ENCODE peak calls at places on chromosomes 6 and 20, in ten cellular contexts. One of them, this sample, is unnamed. For H3K27me3, the result is how much of the 10 kb centered on the place peaks cover.

GRCh38 chr6:44486002-44486421 is 98.5 kb downstream of the CDC5L start:
- DNase-seq in CD4-positive, alpha-beta T cell: no peak
- DNase-seq in left ventricle myocardium inferior: no peak
- DNase-seq in CD4-positive, alpha-beta memory T cell: no peak
- DNase-seq in psoas muscle: no peak
- DNase-seq in right lobe of liver: no peak
- DNase-seq in effector memory CD4-positive, alpha-beta T cell: no peak
- DNase-seq in left lung: no peak
- DNase-seq in right cardiac atrium: no peak
- DNase-seq in fibroblast of lung: peak
- DNase-seq in this sample: peak

GRCh38 chr20:5848711-5849505 is 98.7 kb downstream of the SHLD1 start:
- DNase-seq in CD4-positive, alpha-beta T cell: no peak
- DNase-seq in left ventricle myocardium inferior: no peak
- DNase-seq in CD4-positive, alpha-beta memory T cell: peak
- DNase-seq in psoas muscle: no peak
- DNase-seq in right lobe of liver: no peak
- DNase-seq in effector memory CD4-positive, alpha-beta T cell: no peak
- DNase-seq in left lung: no peak
- DNase-seq in right cardiac atrium: no peak
- DNase-seq in fibroblast of lung: peak
- DNase-seq in this sample: no peak

GRCh38 chr20:50163570-50164317 is 10.2 kb upstream of the PEDS1 start:
- DNase-seq in CD4-positive, alpha-beta T cell: no peak
- DNase-seq in left ventricle myocardium inferior: peak
- DNase-seq in CD4-positive, alpha-beta memory T cell: no peak
- DNase-seq in psoas muscle: peak
- DNase-seq in right lobe of liver: no peak
- DNase-seq in effector memory CD4-positive, alpha-beta T cell: no peak
- DNase-seq in left lung: no peak
- DNase-seq in right cardiac atrium: peak
- DNase-seq in fibroblast of lung: peak
- DNase-seq in this sample: no peak

GRCh38 chr20:2316847-2317495 is 21.2 kb downstream of the TGM3 start:
- DNase-seq in CD4-positive, alpha-beta T cell: no peak
- DNase-seq in left ventricle myocardium inferior: no peak
- DNase-seq in CD4-positive, alpha-beta memory T cell: no peak
- DNase-seq in psoas muscle: no peak
- DNase-seq in right lobe of liver: no peak
- DNase-seq in effector memory CD4-positive, alpha-beta T cell: no peak
- DNase-seq in left lung: no peak
- DNase-seq in right cardiac atrium: no peak
- DNase-seq in fibroblast of lung: no peak
- DNase-seq in this sample: no peak

GRCh38 chr20:21237956-21238355 is 65.2 kb upstream of the XRN2 start:
- DNase-seq in CD4-positive, alpha-beta T cell: no peak
- DNase-seq in left ventricle myocardium inferior: no peak
- DNase-seq in CD4-positive, alpha-beta memory T cell: no peak
- DNase-seq in psoas muscle: no peak
- DNase-seq in right lobe of liver: no peak
- DNase-seq in effector memory CD4-positive, alpha-beta T cell: no peak
- DNase-seq in left lung: no peak
- DNase-seq in right cardiac atrium: no peak
- DNase-seq in fibroblast of lung: peak
- DNase-seq in this sample: no peak

GRCh38 chr6:43869091-43869710 is 99.2 kb downstream of the VEGFA start:
- DNase-seq in CD4-positive, alpha-beta T cell: no peak
- DNase-seq in left ventricle myocardium inferior: no peak
- DNase-seq in CD4-positive, alpha-beta memory T cell: no peak
- DNase-seq in psoas muscle: no peak
- DNase-seq in right lobe of liver: no peak
- DNase-seq in effector memory CD4-positive, alpha-beta T cell: no peak
- DNase-seq in left lung: no peak
- DNase-seq in right cardiac atrium: no peak
- DNase-seq in fibroblast of lung: no peak
- DNase-seq in this sample: no peak

GRCh38 chr20:17565164-17565845 is 4.6 kb upstream of the DSTN start:
- DNase-seq in CD4-positive, alpha-beta T cell: no peak
- DNase-seq in left ventricle myocardium inferior: no peak
- DNase-seq in CD4-positive, alpha-beta memory T cell: no peak
- DNase-seq in psoas muscle: no peak
- DNase-seq in right lobe of liver: no peak
- DNase-seq in effector memory CD4-positive, alpha-beta T cell: no peak
- DNase-seq in left lung: no peak
- DNase-seq in right cardiac atrium: no peak
- DNase-seq in fibroblast of lung: peak
- DNase-seq in this sample: no peak

GRCh38 chr6:90940812-90941481 is 354.1 kb upstream of the MAP3K7 start:
- DNase-seq in CD4-positive, alpha-beta T cell: no peak
- DNase-seq in left ventricle myocardium inferior: no peak
- DNase-seq in CD4-positive, alpha-beta memory T cell: peak
- DNase-seq in psoas muscle: no peak
- DNase-seq in right lobe of liver: no peak
- DNase-seq in effector memory CD4-positive, alpha-beta T cell: no peak
- DNase-seq in left lung: no peak
- DNase-seq in right cardiac atrium: no peak
- DNase-seq in fibroblast of lung: peak
- DNase-seq in this sample: peak

GRCh38 chr6:161584051-161584450 is 310.2 kb upstream of the AGPAT4 start:
- DNase-seq in CD4-positive, alpha-beta T cell: no peak
- DNase-seq in left ventricle myocardium inferior: no peak
- DNase-seq in CD4-positive, alpha-beta memory T cell: no peak
- DNase-seq in psoas muscle: no peak
- DNase-seq in right lobe of liver: no peak
- DNase-seq in effector memory CD4-positive, alpha-beta T cell: no peak
- DNase-seq in left lung: no peak
- DNase-seq in right cardiac atrium: no peak
- DNase-seq in fibroblast of lung: peak
- DNase-seq in this sample: no peak

GRCh38 chr20:6882911-6883310 is 115.4 kb downstream of the BMP2 start:
- DNase-seq in CD4-positive, alpha-beta T cell: no peak
- DNase-seq in left ventricle myocardium inferior: no peak
- DNase-seq in CD4-positive, alpha-beta memory T cell: no peak
- DNase-seq in psoas muscle: no peak
- DNase-seq in right lobe of liver: no peak
- DNase-seq in effector memory CD4-positive, alpha-beta T cell: no peak
- DNase-seq in left lung: no peak
- DNase-seq in right cardiac atrium: no peak
- DNase-seq in fibroblast of lung: peak
- DNase-seq in this sample: peak

GRCh38 chr6:24643925-24644324 is 2.1 kb downstream of the KIAA0319 start:
- DNase-seq in CD4-positive, alpha-beta T cell: no peak
- DNase-seq in left ventricle myocardium inferior: no peak
- DNase-seq in CD4-positive, alpha-beta memory T cell: no peak
- DNase-seq in psoas muscle: no peak
- DNase-seq in right lobe of liver: no peak
- DNase-seq in effector memory CD4-positive, alpha-beta T cell: no peak
- DNase-seq in left lung: no peak
- DNase-seq in right cardiac atrium: no peak
- DNase-seq in fibroblast of lung: no peak
- DNase-seq in this sample: no peak

GRCh38 chr20:46809961-46810360 is 84.7 kb upstream of the EYA2 start:
- DNase-seq in CD4-positive, alpha-beta T cell: no peak
- DNase-seq in left ventricle myocardium inferior: no peak
- DNase-seq in CD4-positive, alpha-beta memory T cell: no peak
- DNase-seq in psoas muscle: no peak
- DNase-seq in right lobe of liver: no peak
- DNase-seq in effector memory CD4-positive, alpha-beta T cell: no peak
- DNase-seq in left lung: no peak
- DNase-seq in right cardiac atrium: no peak
- DNase-seq in fibroblast of lung: no peak
- DNase-seq in this sample: no peak

GRCh38 chr20:21234816-21235215 is 68.3 kb upstream of the XRN2 start:
- DNase-seq in CD4-positive, alpha-beta T cell: no peak
- DNase-seq in left ventricle myocardium inferior: no peak
- DNase-seq in CD4-positive, alpha-beta memory T cell: no peak
- DNase-seq in psoas muscle: no peak
- DNase-seq in right lobe of liver: no peak
- DNase-seq in effector memory CD4-positive, alpha-beta T cell: no peak
- DNase-seq in left lung: no peak
- DNase-seq in right cardiac atrium: no peak
- DNase-seq in fibroblast of lung: no peak
- DNase-seq in this sample: no peak

GRCh38 chr20:62433655-62434054 is 6.3 kb upstream of the RBBP8NL start:
- DNase-seq in CD4-positive, alpha-beta T cell: no peak
- DNase-seq in left ventricle myocardium inferior: peak
- DNase-seq in CD4-positive, alpha-beta memory T cell: no peak
- DNase-seq in psoas muscle: no peak
- DNase-seq in right lobe of liver: no peak
- DNase-seq in effector memory CD4-positive, alpha-beta T cell: no peak
- DNase-seq in left lung: no peak
- DNase-seq in right cardiac atrium: peak
- DNase-seq in fibroblast of lung: no peak
- DNase-seq in this sample: no peak

GRCh38 chr20:59385038-59385437 is 84.6 kb downstream of the EDN3 start:
- DNase-seq in CD4-positive, alpha-beta T cell: no peak
- DNase-seq in left ventricle myocardium inferior: no peak
- DNase-seq in CD4-positive, alpha-beta memory T cell: peak
- DNase-seq in psoas muscle: no peak
- DNase-seq in right lobe of liver: no peak
- DNase-seq in effector memory CD4-positive, alpha-beta T cell: no peak
- DNase-seq in left lung: no peak
- DNase-seq in right cardiac atrium: no peak
- DNase-seq in fibroblast of lung: no peak
- DNase-seq in this sample: no peak

GRCh38 chr20:59385461-59385860 is 85.0 kb downstream of the EDN3 start:
- DNase-seq in CD4-positive, alpha-beta T cell: no peak
- DNase-seq in left ventricle myocardium inferior: no peak
- DNase-seq in CD4-positive, alpha-beta memory T cell: no peak
- DNase-seq in psoas muscle: no peak
- DNase-seq in right lobe of liver: no peak
- DNase-seq in effector memory CD4-positive, alpha-beta T cell: no peak
- DNase-seq in left lung: no peak
- DNase-seq in right cardiac atrium: no peak
- DNase-seq in fibroblast of lung: no peak
- DNase-seq in this sample: no peak

GRCh38 chr20:59382326-59382725 is 81.9 kb downstream of the EDN3 start:
- DNase-seq in CD4-positive, alpha-beta T cell: no peak
- DNase-seq in left ventricle myocardium inferior: no peak
- DNase-seq in CD4-positive, alpha-beta memory T cell: no peak
- DNase-seq in psoas muscle: no peak
- DNase-seq in right lobe of liver: no peak
- DNase-seq in effector memory CD4-positive, alpha-beta T cell: no peak
- DNase-seq in left lung: no peak
- DNase-seq in right cardiac atrium: no peak
- DNase-seq in fibroblast of lung: no peak
- DNase-seq in this sample: no peak

GRCh38 chr20:59381658-59382057 is 81.2 kb downstream of the EDN3 start:
- DNase-seq in CD4-positive, alpha-beta T cell: no peak
- DNase-seq in left ventricle myocardium inferior: no peak
- DNase-seq in CD4-positive, alpha-beta memory T cell: no peak
- DNase-seq in psoas muscle: no peak
- DNase-seq in right lobe of liver: no peak
- DNase-seq in effector memory CD4-positive, alpha-beta T cell: no peak
- DNase-seq in left lung: no peak
- DNase-seq in right cardiac atrium: no peak
- DNase-seq in fibroblast of lung: no peak
- DNase-seq in this sample: no peak

DNA sequence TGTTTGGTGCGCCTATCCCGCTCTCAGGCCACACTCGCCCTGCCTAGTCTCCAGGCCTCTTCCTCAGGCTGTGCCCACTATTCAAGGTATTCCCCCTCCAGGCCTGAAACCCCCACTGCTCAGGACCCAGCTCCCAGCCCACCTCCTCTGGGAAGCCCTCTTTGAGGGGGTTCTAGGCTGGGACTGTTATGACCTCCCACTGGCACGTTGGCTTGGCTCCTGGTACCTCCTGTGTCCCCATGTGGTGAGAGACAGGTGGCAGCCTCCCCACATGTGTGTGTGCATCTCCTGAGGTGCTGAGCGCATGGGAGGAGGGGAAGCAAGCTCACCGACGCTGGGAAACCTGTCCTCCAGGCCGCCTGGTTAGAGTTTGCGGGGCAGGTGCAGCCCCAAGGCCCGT is 82.5 kb downstream of the EDN3 start:
- DNase-seq in CD4-positive, alpha-beta T cell: no peak
- DNase-seq in left ventricle myocardium inferior: no peak
- DNase-seq in CD4-positive, alpha-beta memory T cell: no peak
- DNase-seq in psoas muscle: no peak
- DNase-seq in right lobe of liver: no peak
- DNase-seq in effector memory CD4-positive, alpha-beta T cell: no peak
- DNase-seq in left lung: no peak
- DNase-seq in right cardiac atrium: no peak
- DNase-seq in fibroblast of lung: no peak
- DNase-seq in this sample: no peak
- H3K27me3 ChIP-seq in CD4-positive, alpha-beta T cell: under half
- H3K27me3 ChIP-seq in left ventricle myocardium inferior: half or more
- H3K27me3 ChIP-seq in CD4-positive, alpha-beta memory T cell: under half
- H3K27me3 ChIP-seq in psoas muscle: under half
- H3K27me3 ChIP-seq in right lobe of liver: under half
- H3K27me3 ChIP-seq in effector memory CD4-positive, alpha-beta T cell: under half
- H3K27me3 ChIP-seq in left lung: under half
- H3K27me3 ChIP-seq in right cardiac atrium: under half
- H3K27me3 ChIP-seq in fibroblast of lung: under half
- H3K27me3 ChIP-seq in this sample: under half

DNA sequence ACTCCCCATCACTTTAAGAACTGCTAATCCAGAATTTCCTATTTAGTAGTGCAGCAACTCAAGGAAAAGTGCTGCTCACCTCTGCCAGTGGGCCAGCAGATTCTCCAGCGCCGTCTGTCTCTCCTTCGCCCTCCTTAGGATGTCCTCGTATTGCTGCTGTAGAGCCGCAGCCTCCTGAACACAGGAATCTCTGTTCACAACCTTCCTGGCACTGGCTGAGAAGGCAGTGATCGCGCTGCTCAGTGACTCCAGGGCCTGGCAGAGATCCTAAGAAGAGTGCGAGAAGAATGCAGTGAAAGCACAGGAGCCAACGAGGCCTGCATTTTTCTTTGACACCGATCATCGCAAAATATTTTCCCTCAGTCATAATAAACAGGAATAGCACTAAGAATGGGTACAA is 209.0 kb downstream of the SYNE1 start:
- DNase-seq in CD4-positive, alpha-beta T cell: no peak
- DNase-seq in left ventricle myocardium inferior: no peak
- DNase-seq in CD4-positive, alpha-beta memory T cell: no peak
- DNase-seq in psoas muscle: no peak
- DNase-seq in right lobe of liver: no peak
- DNase-seq in effector memory CD4-positive, alpha-beta T cell: no peak
- DNase-seq in left lung: no peak
- DNase-seq in right cardiac atrium: no peak
- DNase-seq in fibroblast of lung: peak
- DNase-seq in this sample: no peak
- H3K27me3 ChIP-seq in CD4-positive, alpha-beta T cell: under half
- H3K27me3 ChIP-seq in left ventricle myocardium inferior: under half
- H3K27me3 ChIP-seq in CD4-positive, alpha-beta memory T cell: under half
- H3K27me3 ChIP-seq in psoas muscle: under half
- H3K27me3 ChIP-seq in right lobe of liver: under half
- H3K27me3 ChIP-seq in effector memory CD4-positive, alpha-beta T cell: under half
- H3K27me3 ChIP-seq in left lung: under half
- H3K27me3 ChIP-seq in right cardiac atrium: under half
- H3K27me3 ChIP-seq in fibroblast of lung: under half
- H3K27me3 ChIP-seq in this sample: under half

GRCh38 chr6:169000022-169000421 is 253.6 kb downstream of the THBS2 start:
- DNase-seq in CD4-positive, alpha-beta T cell: no peak
- DNase-seq in left ventricle myocardium inferior: no peak
- DNase-seq in CD4-positive, alpha-beta memory T cell: no peak
- DNase-seq in psoas muscle: no peak
- DNase-seq in right lobe of liver: no peak
- DNase-seq in effector memory CD4-positive, alpha-beta T cell: no peak
- DNase-seq in left lung: no peak
- DNase-seq in right cardiac atrium: no peak
- DNase-seq in fibroblast of lung: no peak
- DNase-seq in this sample: no peak
- H3K27me3 ChIP-seq in CD4-positive, alpha-beta T cell: under half
- H3K27me3 ChIP-seq in left ventricle myocardium inferior: under half
- H3K27me3 ChIP-seq in CD4-positive, alpha-beta memory T cell: under half
- H3K27me3 ChIP-seq in psoas muscle: under half
- H3K27me3 ChIP-seq in right lobe of liver: under half
- H3K27me3 ChIP-seq in effector memory CD4-positive, alpha-beta T cell: under half
- H3K27me3 ChIP-seq in left lung: under half
- H3K27me3 ChIP-seq in right cardiac atrium: under half
- H3K27me3 ChIP-seq in fibroblast of lung: under half
- H3K27me3 ChIP-seq in this sample: under half

GRCh38 chr20:58793512-58794420 is 56.9 kb downstream of the GNAS-AS1 start:
- DNase-seq in CD4-positive, alpha-beta T cell: no peak
- DNase-seq in left ventricle myocardium inferior: no peak
- DNase-seq in CD4-positive, alpha-beta memory T cell: no peak
- DNase-seq in psoas muscle: no peak
- DNase-seq in right lobe of liver: no peak
- DNase-seq in effector memory CD4-positive, alpha-beta T cell: no peak
- DNase-seq in left lung: no peak
- DNase-seq in right cardiac atrium: no peak
- DNase-seq in fibroblast of lung: no peak
- DNase-seq in this sample: no peak
- H3K27me3 ChIP-seq in CD4-positive, alpha-beta T cell: under half
- H3K27me3 ChIP-seq in left ventricle myocardium inferior: half or more
- H3K27me3 ChIP-seq in CD4-positive, alpha-beta memory T cell: under half
- H3K27me3 ChIP-seq in psoas muscle: under half
- H3K27me3 ChIP-seq in right lobe of liver: under half
- H3K27me3 ChIP-seq in effector memory CD4-positive, alpha-beta T cell: under half
- H3K27me3 ChIP-seq in left lung: half or more
- H3K27me3 ChIP-seq in right cardiac atrium: under half
- H3K27me3 ChIP-seq in fibroblast of lung: under half
- H3K27me3 ChIP-seq in this sample: under half

This sample was measured in foreskin keratinocyte.